ENCODE peak calls at places on chromosomes 2 and 18, in four cellular contexts. G is HepG2, J is GM12878, R is K562. V is an unnamed sample.

GRCh38 chr2:138565251-138565598 is 63.7 kb downstream of the SPOPL start:
- DNase-seq in G (no peak), J (no peak), R (no peak), V (no peak)

GRCh38 chr2:162838141-162838500 is 446 bp downstream of the KCNH7 start:
- DNase-seq in G (no peak), J (no peak), R (no peak), V (no peak)

GRCh38 chr2:28009732-28010131 is 119.2 kb downstream of the BABAM2 start:
- DNase-seq in G (no peak), J (no peak), R (no peak), V (no peak)

GRCh38 chr2:42516418-42516817 is 22.6 kb upstream of the KCNG3 start:
- DNase-seq in G (no peak), J (no peak), R (no peak), V (no peak)

GRCh38 chr2:58633576-58634365 is 392.6 kb upstream of the FANCL start:
- DNase-seq in G (peak; percentile 14), J (no peak), R (no peak), V (no peak)

GRCh38 chr2:239057533-239057932 is 209.6 kb downstream of the TWIST2 start:
- DNase-seq in G (no peak), J (no peak), R (no peak), V (no peak)

GRCh38 chr2:135742307-135742838 is 718 bp downstream of the UBXN4 start:
- DNase-seq in G (peak; percentile 65), J (no peak), R (no peak), V (peak; percentile 33)

GRCh38 chr18:35185771-35186170 is 55.1 kb upstream of the ZNF397 start:
- DNase-seq in G (no peak), J (no peak), R (no peak), V (no peak)

GRCh38 chr2:136437461-136437860 is 319.5 kb upstream of the CXCR4 start:
- DNase-seq in G (no peak), J (no peak), R (no peak), V (no peak)

GRCh38 chr18:73891572-73892421 is 255.8 kb downstream of the FBXO15 start:
- DNase-seq in G (no peak), J (no peak), R (no peak), V (peak; percentile 7)

GRCh38 chr18:58611471-58612131 is 17.3 kb downstream of the ALPK2 start:
- DNase-seq in G (no peak), J (no peak), R (no peak), V (no peak)

GRCh38 chr2:85680707-85681353 is 12.8 kb upstream of the SFTPB start:
- DNase-seq in G (no peak), J (no peak), R (no peak), V (no peak)

GRCh38 chr18:78376036-78376435 is 603.6 kb upstream of the SALL3 start:
- DNase-seq in G (no peak), J (no peak), R (no peak), V (no peak)

GRCh38 chr2:197804758-197805597 is 585 bp downstream of the PLCL1 start:
- DNase-seq in G (no peak), J (no peak), R (peak; percentile 24), V (peak; percentile 31)

GRCh38 chr18:40739029-40739428 is 1216.0 kb upstream of the PIK3C3 start:
- DNase-seq in G (no peak), J (no peak), R (no peak), V (no peak)

GRCh38 chr18:79405781-79406575 is 10.2 kb downstream of the NFATC1 start:
- DNase-seq in G (no peak), J (peak; percentile 45), R (no peak), V (no peak)

GRCh38 chr2:174688079-174688478 is 76.2 kb downstream of the CHRNA1 start:
- DNase-seq in G (no peak), J (no peak), R (no peak), V (no peak)

GRCh38 chr2:226554726-226555125 is 244.9 kb downstream of the IRS1 start:
- DNase-seq in G (no peak), J (no peak), R (no peak), V (no peak)

GRCh38 chr2:112915300-112916144 is 4.6 kb downstream of the IL37 start:
- DNase-seq in G (no peak), J (no peak), R (no peak), V (no peak)

GRCh38 chr2:230054079-230054478 is 14.6 kb downstream of the SLC16A14 start:
- DNase-seq in G (no peak), J (no peak), R (no peak), V (no peak)

GRCh38 chr18:60978338-60978737 is 354.9 kb upstream of the CDH20 start:
- DNase-seq in G (no peak), J (no peak), R (no peak), V (no peak)

GRCh38 chr2:187527262-187527661 is 27.0 kb downstream of the TFPI start:
- DNase-seq in G (peak; percentile 78), J (no peak), R (no peak), V (no peak)

GRCh38 chr2:238202326-238203103 is 980 bp downstream of the ILKAP start:
- DNase-seq in G (no peak), J (no peak), R (no peak), V (peak; percentile 19)

GRCh38 chr18:905948-906415 is 1.3 kb downstream of the ADCYAP1 start:
- DNase-seq in G (no peak), J (no peak), R (no peak), V (no peak)

GRCh38 chr2:147499785-147500184 is 345.0 kb upstream of the ACVR2A start:
- DNase-seq in G (no peak), J (peak; percentile 40), R (no peak), V (no peak)

GRCh38 chr2:191015229-191015628 is 1.3 kb upstream of the STAT1 start:
- DNase-seq in G (no peak), J (no peak), R (no peak), V (no peak)

GRCh38 chr2:134458950-134459349 is 205.1 kb downstream of the MGAT5 start:
- DNase-seq in G (no peak), J (no peak), R (no peak), V (no peak)

GRCh38 chr2:20052872-20053281 is 1.4 kb upstream of the LAPTM4A start:
- DNase-seq in G (no peak), J (no peak), R (peak; percentile 83), V (peak; percentile 39)

GRCh38 chr2:86323273-86323672 is 14.2 kb downstream of the REEP1 start:
- DNase-seq in G (no peak), J (no peak), R (no peak), V (no peak)

GRCh38 chr2:26651458-26652155 is 10.4 kb upstream of the CIB4 start:
- DNase-seq in G (no peak), J (no peak), R (no peak), V (no peak)

GRCh38 chr2:184692137-184692734 is 93.9 kb downstream of the ZNF804A start:
- DNase-seq in G (no peak), J (no peak), R (no peak), V (no peak)

GRCh38 chr2:191115391-191115790 is 35.4 kb downstream of the STAT4 start:
- DNase-seq in G (no peak), J (peak; percentile 38), R (no peak), V (no peak)

GRCh38 chr2:186537019-186537418 is 51.0 kb downstream of the ZC3H15 start:
- DNase-seq in G (no peak), J (no peak), R (no peak), V (no peak)

GRCh38 chr2:204625135-204625534 is 79.9 kb downstream of the PARD3B start:
- DNase-seq in G (no peak), J (no peak), R (no peak), V (no peak)

GRCh38 chr2:47403829-47404228 is 873 bp downstream of the MSH2 start:
- DNase-seq in G (peak; percentile 23), J (no peak), R (peak; percentile 19), V (peak; percentile 14)

GRCh38 chr2:197113221-197113831 is 186.8 kb upstream of the PGAP1 start:
- DNase-seq in G (peak; percentile 12), J (no peak), R (peak; percentile 9), V (peak; percentile 19)

GRCh38 chr2:20563833-20564232 is 87.1 kb downstream of the HS1BP3 start:
- DNase-seq in G (no peak), J (no peak), R (no peak), V (no peak)

DNA sequence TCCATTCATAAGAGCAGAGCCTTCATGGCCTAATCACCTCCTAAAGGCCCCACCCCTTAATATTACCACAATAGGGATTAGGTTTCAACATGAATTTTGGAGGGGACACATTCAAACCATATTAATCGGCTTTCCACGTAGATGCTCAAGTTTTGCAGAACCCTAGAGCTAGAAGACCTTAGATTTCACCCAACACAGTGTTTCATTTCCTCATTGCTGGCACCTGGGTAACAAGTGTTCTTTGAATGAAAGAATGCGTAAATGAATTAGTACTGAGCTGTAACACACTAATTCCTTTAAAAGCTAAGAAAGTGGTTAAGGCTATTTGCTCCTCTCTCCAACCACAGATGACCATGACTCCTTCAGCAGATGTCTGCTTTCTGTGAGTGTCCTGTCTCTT is 252.5 kb downstream of the SMAD2 start:
- DNase-seq in G (no peak), J (peak; percentile 36), R (no peak), V (no peak)
- TF ChIP-seq BHLHE40 in G (no peak), J (no peak), R (no peak), V (no peak)

GRCh38 chr2:148875387-148876051 is 492 bp downstream of the KIF5C start:
- DNase-seq in G (no peak), J (no peak), R (no peak), V (peak; percentile 41)
- TF ChIP-seq FOXM1 in G (no peak), J (no peak), R (no peak), V (no peak)

DNA sequence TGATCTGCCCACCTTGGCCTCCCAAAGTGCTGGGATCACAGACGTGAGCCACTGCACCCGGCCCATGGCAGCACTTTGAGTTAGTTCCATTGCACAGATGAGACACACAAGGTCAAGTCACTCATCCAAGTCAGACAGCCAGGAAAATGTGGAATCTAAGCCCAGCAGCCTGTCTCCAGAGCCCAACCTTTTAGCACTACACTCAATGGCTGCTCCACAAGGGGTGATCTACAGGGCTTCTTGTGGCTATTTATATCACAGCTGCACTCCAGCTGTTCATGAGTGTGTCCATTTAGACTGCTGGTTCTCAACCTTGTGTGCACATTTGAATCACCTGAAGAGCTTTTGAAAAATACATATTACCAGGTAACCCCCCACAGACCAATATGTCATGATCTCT is 72.9 kb upstream of the RPL31 start:
- DNase-seq in G (no peak), J (no peak), R (no peak), V (no peak)
- TF ChIP-seq FOXK2 in G (no peak), J (no peak), R (no peak), V (no peak)

GRCh38 chr2:29106241-29106640 is 9.0 kb upstream of the CLIP4 start:
- DNase-seq in G (no peak), J (no peak), R (no peak), V (no peak)

GRCh38 chr2:29110916-29111315 is 4.3 kb upstream of the CLIP4 start:
- DNase-seq in G (no peak), J (no peak), R (no peak), V (no peak)

GRCh38 chr2:29106980-29107388 is 8.2 kb upstream of the CLIP4 start:
- DNase-seq in G (peak; percentile 30), J (no peak), R (no peak), V (no peak)

GRCh38 chr2:29109246-29109645 is 6.0 kb upstream of the CLIP4 start:
- DNase-seq in G (no peak), J (no peak), R (no peak), V (no peak)

GRCh38 chr2:29108225-29108624 is 7.0 kb upstream of the CLIP4 start:
- DNase-seq in G (peak; percentile 84), J (no peak), R (no peak), V (no peak)
- TF ChIP-seq BHLHE40 in G (no peak), J (no peak), R (no peak), V (no peak)